ENCODE peak calls at places on chromosomes 2 and 18, in four cellular contexts. A is HFF-Myc, M is kidney epithelial cell, Z is right lobe of liver. T is an unnamed sample.

GRCh38 chr2:159880729-159881128 is 82.7 kb upstream of the CD302 start:
- DNase-seq in Z (no peak), M (no peak), A (no peak), T (no peak)

GRCh38 chr18:34493099-34493544 is 217.0 kb upstream of the DTNA start:
- DNase-seq in M (peak; percentile 66), A (peak; percentile 1), Z (peak; percentile 68), T (peak; percentile 89)

GRCh38 chr2:111905990-111906735 is 7.8 kb downstream of the MERTK start:
- DNase-seq in A (no peak), M (no peak), Z (no peak), T (peak; percentile 19)

GRCh38 chr2:12119841-12120240 is 373.4 kb downstream of the LPIN1 start:
- DNase-seq in Z (no peak), A (no peak), M (no peak), T (peak; percentile 49)

GRCh38 chr2:237591021-237591370 is 462 bp upstream of the RAB17 start:
- DNase-seq in A (no peak), M (no peak), Z (peak; percentile 90), T (peak; percentile 31)

GRCh38 chr2:157291018-157291417 is 33.5 kb downstream of the GALNT5 start:
- DNase-seq in M (no peak), Z (no peak), A (no peak), T (no peak)

GRCh38 chr2:192398236-192398635 is 203.5 kb upstream of the TMEFF2 start:
- DNase-seq in Z (no peak), M (no peak), A (no peak), T (peak; percentile 2)

GRCh38 chr2:150700731-150701130 is 213.3 kb upstream of the RND3 start:
- DNase-seq in Z (no peak), A (no peak), M (no peak), T (no peak)

GRCh38 chr2:23988371-23988770 is 21.5 kb upstream of the MFSD2B start:
- DNase-seq in A (no peak), M (no peak), Z (no peak), T (peak; percentile 49)
- TF ChIP-seq CTCF in A (no peak), M (no peak), Z (peak; percentile 43), T (peak; percentile 43)

GRCh38 chr2:189213226-189213625 is 33.7 kb upstream of the COL5A2 start:
- DNase-seq in A (no peak), Z (no peak), M (no peak), T (no peak)

GRCh38 chr2:189217546-189217945 is 38.0 kb upstream of the COL5A2 start:
- DNase-seq in Z (no peak), M (no peak), A (no peak), T (no peak)

GRCh38 chr2:189218236-189218635 is 38.7 kb upstream of the COL5A2 start:
- DNase-seq in M (no peak), Z (no peak), A (no peak), T (no peak)

GRCh38 chr2:189214484-189214883 is 34.9 kb upstream of the COL5A2 start:
- DNase-seq in Z (no peak), A (no peak), M (no peak), T (no peak)

GRCh38 chr2:189217041-189217440 is 37.5 kb upstream of the COL5A2 start:
- DNase-seq in M (no peak), Z (no peak), A (no peak), T (no peak)
- H3K4me3 ChIP-seq in M (no peak overlapping the region), Z (no peak overlapping the region), A (no peak overlapping the region), T (no peak overlapping the region)

DNA sequence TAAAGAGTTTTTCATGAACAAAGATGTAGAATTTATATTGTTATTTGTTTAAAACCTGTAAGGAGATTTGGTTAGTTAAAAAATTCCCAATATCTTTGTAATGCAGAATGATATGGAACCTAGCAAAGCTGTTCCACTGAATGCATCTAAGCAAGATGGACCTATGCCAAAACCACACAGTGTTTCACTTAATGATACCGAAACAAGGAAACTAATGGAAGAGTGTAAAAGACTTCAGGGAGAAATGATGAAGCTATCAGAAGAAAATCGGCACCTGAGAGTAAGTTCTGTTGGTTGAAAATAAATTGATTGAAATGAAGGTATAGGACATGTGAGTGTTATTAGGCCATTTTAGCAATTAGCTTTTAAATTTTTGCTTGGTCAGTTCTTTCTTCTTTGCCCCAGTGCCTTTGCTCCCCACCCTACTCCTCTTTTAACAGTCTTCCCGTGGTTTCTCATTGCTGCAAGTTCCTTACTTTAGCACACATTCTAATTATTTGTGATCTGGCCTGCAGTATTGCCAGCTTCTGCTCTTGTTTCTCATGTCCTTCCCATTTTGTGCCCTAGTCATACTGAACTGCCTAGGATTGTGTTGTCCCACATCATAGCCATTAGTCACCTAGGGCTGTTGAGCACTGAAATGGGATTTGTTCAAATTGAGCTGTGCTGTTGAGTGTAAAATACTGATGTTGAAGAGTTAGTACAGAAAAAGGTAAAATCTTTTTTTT is 36.6 kb downstream of the VAPA start:
- DNase-seq in M (peak; percentile 50), Z (no peak), A (no peak), T (peak; percentile 40)
- TF ChIP-seq CTCF in M (no peak), Z (no peak), A (no peak), T (no peak)

GRCh38 chr2:240672076-240672700 is 10.5 kb downstream of the AQP12B start:
- DNase-seq in Z (no peak), M (no peak), A (no peak), T (no peak)
- H3K4me3 ChIP-seq in Z (no peak overlapping the region), M (no peak overlapping the region), A (no peak overlapping the region), T (no peak overlapping the region)

GRCh38 chr2:124804014-124804940 is 779.2 kb downstream of the CNTNAP5 start:
- DNase-seq in A (no peak), Z (no peak), M (no peak), T (peak; percentile 24)
- TF ChIP-seq CTCF in A (peak; percentile 50), Z (peak; percentile 66), M (peak; percentile 66), T (peak; percentile 47)